ENCODE peak calls at places on chromosomes 12 and 14, in six cellular contexts. U is nephron progenitor cell; C is activated gamma-delta T cell treated with Interleukin-2 at 50 U/mL for 16 hours; W is tibial nerve; M is activated CD4-positive, CD25-positive, alpha-beta regulatory T cell; N is brain microvascular endothelial cell. X is an unnamed sample.

GRCh38 chr14:23119362-23120327 is 590 bp upstream of the CEBPE start:
- DNase-seq in M (no peak), N (no peak), U (no peak), C (peak; percentile 48), W (no peak), X (no peak)

GRCh38 chr14:104786091-104786586 is 9.4 kb downstream of the AKT1 start:
- DNase-seq in M (no peak), U (no peak), W (no peak), C (peak; percentile 29), N (no peak), X (no peak)

GRCh38 chr12:81094718-81095360 is 17.0 kb downstream of the ACSS3 start:
- DNase-seq in U (no peak), N (no peak), M (no peak), W (no peak), C (no peak), X (no peak)

GRCh38 chr12:69065804-69066203 is 132.8 kb upstream of the CPM start:
- DNase-seq in U (no peak), W (no peak), M (no peak), N (no peak), C (no peak), X (no peak)

GRCh38 chr12:52807544-52808470 is 6.1 kb downstream of the KRT4 start:
- DNase-seq in M (no peak), C (no peak), N (no peak), U (no peak), W (no peak), X (peak; percentile 82)

GRCh38 chr14:92637228-92637627 is 111.2 kb downstream of the LGMN start:
- DNase-seq in W (no peak), C (no peak), U (peak; percentile 35), N (peak; percentile 49), M (no peak), X (no peak)

GRCh38 chr14:42013560-42013959 is 406.9 kb downstream of the LRFN5 start:
- DNase-seq in C (no peak), W (no peak), U (no peak), M (no peak), N (no peak), X (no peak)

GRCh38 chr12:106956048-106956935 is 585 bp downstream of the TMEM263 start:
- DNase-seq in W (peak; percentile 60), U (peak; percentile 56), N (peak; percentile 88), M (peak; percentile 27), C (peak; percentile 52), X (peak; percentile 83)

GRCh38 chr12:53631721-53632120 is 5.5 kb upstream of the ATF7 start:
- DNase-seq in M (no peak), U (no peak), W (no peak), N (no peak), C (no peak), X (no peak)

GRCh38 chr14:92692822-92693226 is 55.6 kb downstream of the LGMN start:
- DNase-seq in M (no peak), C (peak; percentile 46), W (peak; percentile 41), U (no peak), N (no peak), X (no peak)

GRCh38 chr14:76876076-76876475 is 49.9 kb downstream of the LRRC74A start:
- DNase-seq in M (no peak), C (peak; percentile 44), N (peak; percentile 56), W (peak; percentile 56), U (peak; percentile 73), X (peak; percentile 67)

GRCh38 chr12:132190012-132190755 is 45.9 kb downstream of the NOC4L start:
- DNase-seq in C (no peak), U (peak; percentile 58), N (no peak), W (no peak), M (no peak), X (no peak)

GRCh38 chr14:104993306-104993705 is 7.7 kb downstream of the CLBA1 start:
- DNase-seq in W (no peak), N (no peak), M (no peak), C (no peak), U (no peak), X (no peak)

GRCh38 chr14:104130974-104131651 is 7.3 kb upstream of the KIF26A start:
- DNase-seq in C (no peak), U (peak; percentile 47), M (no peak), N (no peak), W (no peak), X (no peak)

GRCh38 chr12:48788852-48789775 is at the start of gene ADCY6:
- DNase-seq in W (peak; percentile 58), U (peak; percentile 81), C (no peak), N (peak; percentile 57), M (no peak), X (no peak)

GRCh38 chr12:21456291-21456780 is 18.9 kb downstream of the PYROXD1 start:
- DNase-seq in M (no peak), C (peak; percentile 45), W (no peak), U (no peak), N (no peak), X (no peak)

GRCh38 chr14:64759555-64759938 is 55.3 kb downstream of the PLEKHG3 start:
- DNase-seq in M (no peak), U (no peak), C (no peak), N (no peak), W (no peak), X (no peak)

GRCh38 chr14:32342151-32342853 is 13.2 kb downstream of the AKAP6 start:
- DNase-seq in M (no peak), N (no peak), C (no peak), W (no peak), U (no peak), X (no peak)

GRCh38 chr14:39043352-39043943 is 59.6 kb downstream of the SEC23A start:
- DNase-seq in U (no peak), W (no peak), N (no peak), C (no peak), M (no peak), X (no peak)

GRCh38 chr14:31969841-31970240 is 107.3 kb upstream of the ARHGAP5 start:
- DNase-seq in U (no peak), M (no peak), N (no peak), C (no peak), W (no peak), X (no peak)

GRCh38 chr14:68359862-68360552 is 432.9 kb downstream of the ZFP36L1 start:
- DNase-seq in U (no peak), N (no peak), M (no peak), C (no peak), W (peak; percentile 45), X (no peak)

X was measured in SJSA1.